ENCODE peak calls at places on chromosomes 12 and 14, in six cellular contexts. N, G, S, L, F and J are unnamed samples.

GRCh38 chr14:29528889-29529288 is 398.8 kb downstream of the PRKD1 start:
- DNase-seq in N (no peak), G (no peak), S (no peak), L (no peak), F (no peak), J (no peak)

GRCh38 chr12:39395866-39396265 is 47.1 kb downstream of the KIF21A start:
- DNase-seq in N (no peak), G (no peak), S (no peak), L (no peak), F (no peak), J (no peak)

GRCh38 chr12:103530352-103530751 is 34.6 kb upstream of the C12orf42 start:
- DNase-seq in N (no peak), G (peak), S (no peak), L (peak), F (no peak), J (no peak)

GRCh38 chr12:119693006-119693405 is 25.1 kb downstream of the PRKAB1 start:
- DNase-seq in N (peak), G (no peak), S (no peak), L (no peak), F (no peak), J (no peak)

GRCh38 chr12:25769076-25769945 is 189.2 kb upstream of the RASSF8 start:
- DNase-seq in N (no peak), G (no peak), S (no peak), L (no peak), F (peak), J (no peak)

GRCh38 chr14:88421286-88421685 is 35.8 kb downstream of the SPATA7 start:
- DNase-seq in N (no peak), G (no peak), S (no peak), L (no peak), F (no peak), J (no peak)

GRCh38 chr12:64687816-64688599 is 71.2 kb downstream of the GNS start:
- DNase-seq in N (peak), G (no peak), S (no peak), L (no peak), F (no peak), J (no peak)

GRCh38 chr12:107446476-107446875 is 239.1 kb upstream of the PWP1 start:
- DNase-seq in N (no peak), G (no peak), S (no peak), L (no peak), F (no peak), J (no peak)

GRCh38 chr12:56257491-56258067 is 605 bp downstream of the ANKRD52 start:
- DNase-seq in N (no peak), G (peak), S (no peak), L (no peak), F (no peak), J (no peak)

GRCh38 chr12:88207921-88208640 is 66.0 kb downstream of the TMTC3 start:
- DNase-seq in N (no peak), G (no peak), S (no peak), L (no peak), F (no peak), J (no peak)

GRCh38 chr12:100927825-100928224 is 133.2 kb downstream of the ANO4 start:
- DNase-seq in N (no peak), G (no peak), S (no peak), L (no peak), F (no peak), J (no peak)

GRCh38 chr14:103391048-103391447 is 5.8 kb downstream of the MARK3 start:
- DNase-seq in N (no peak), G (peak), S (peak), L (peak), F (peak), J (peak)

GRCh38 chr14:21053184-21054122 is 4.2 kb upstream of the RNASE8 start:
- DNase-seq in N (no peak), G (no peak), S (no peak), L (no peak), F (no peak), J (no peak)

GRCh38 chr12:79549531-79550271 is 141.1 kb downstream of the PAWR start:
- DNase-seq in N (no peak), G (no peak), S (no peak), L (no peak), F (peak), J (no peak)

GRCh38 chr12:108772247-108772646 is 40.9 kb upstream of the CORO1C start:
- DNase-seq in N (no peak), G (no peak), S (no peak), L (no peak), F (no peak), J (peak)

GRCh38 chr12:49055978-49056754 is 4.4 kb downstream of the KMT2D start:
- DNase-seq in N (peak), G (peak), S (peak), L (peak), F (no peak), J (peak)

GRCh38 chr12:47547077-47547476 is 158.8 kb downstream of the RPAP3 start:
- DNase-seq in N (no peak), G (no peak), S (no peak), L (no peak), F (no peak), J (no peak)

GRCh38 chr12:59173696-59174095 is 253.4 kb upstream of the LRIG3 start:
- DNase-seq in N (no peak), G (no peak), S (no peak), L (no peak), F (no peak), J (no peak)

GRCh38 chr12:22802883-22803640 is 178.1 kb downstream of the ETNK1 start:
- DNase-seq in N (no peak), G (no peak), S (no peak), L (no peak), F (no peak), J (no peak)

GRCh38 chr14:94026173-94026885 is at the start of gene OTUB2:
- DNase-seq in N (peak), G (peak), S (peak), L (peak), F (peak), J (peak)

GRCh38 chr14:61080591-61081010 is 99.6 kb downstream of the SLC38A6 start:
- DNase-seq in N (no peak), G (no peak), S (no peak), L (no peak), F (no peak), J (peak)

GRCh38 chr14:68191567-68192321 is 372.2 kb downstream of the RAD51B start:
- DNase-seq in N (peak), G (no peak), S (no peak), L (no peak), F (peak), J (no peak)

GRCh38 chr12:14986449-14986848 is 13.6 kb downstream of the PDE6H start:
- DNase-seq in N (no peak), G (no peak), S (no peak), L (no peak), F (no peak), J (no peak)